ENCODE peak calls at places on chromosomes 11 and 22, in seven cellular contexts. D, G, X, U, Q, S and H are unnamed samples.

GRCh38 chr11:27857014-27857413 is 156.8 kb upstream of the BDNF start:
- DNase-seq in S (no peak), X (no peak), Q (no peak), U (no peak), D (no peak), G (no peak), H (no peak)

GRCh38 chr11:117750357-117750756 is 46.7 kb downstream of the DSCAML1 start:
- DNase-seq in D (no peak), U (no peak), X (no peak), Q (no peak), G (no peak), S (no peak), H (no peak)

GRCh38 chr22:27433585-27434190 is 367.9 kb downstream of the MN1 start:
- DNase-seq in U (no peak), G (no peak), S (no peak), D (no peak), Q (peak; percentile 19), X (no peak), H (peak; percentile 37)

GRCh38 chr11:26948881-26949280 is 45.0 kb upstream of the FIBIN start:
- DNase-seq in S (no peak), G (no peak), X (no peak), D (no peak), Q (peak; percentile 28), U (no peak), H (peak; percentile 44)

GRCh38 chr11:10484461-10485180 is 29.6 kb downstream of the AMPD3 start:
- DNase-seq in U (no peak), D (no peak), Q (no peak), S (no peak), X (no peak), G (no peak), H (no peak)

GRCh38 chr11:128201801-128202200 is 385.6 kb downstream of the ETS1 start:
- DNase-seq in U (no peak), D (no peak), S (peak; percentile 49), Q (no peak), G (no peak), X (no peak), H (no peak)

GRCh38 chr11:92739020-92739419 is 230.4 kb upstream of the MTNR1B start:
- DNase-seq in Q (peak; percentile 29), G (no peak), S (no peak), U (no peak), X (no peak), D (no peak), H (peak; percentile 65)

GRCh38 chr22:47793304-47794101 is 1031.1 kb downstream of the TBC1D22A start:
- DNase-seq in Q (no peak), X (no peak), S (no peak), D (no peak), U (no peak), G (no peak), H (no peak)

GRCh38 chr22:32204856-32205722 is at the start of gene RFPL2:
- DNase-seq in Q (peak; percentile 1), U (no peak), D (no peak), X (no peak), G (no peak), S (no peak), H (no peak)